ENCODE peak calls at places on chromosome 5, in ten cellular contexts. X is K562; L is CD4-positive, alpha-beta T cell; Q is HAP-1; T is SK-N-SH; Y is breast epithelium; V is ovary; I is aorta; M is body of pancreas; F is pancreas. C is an unnamed sample. For H3K9me3, the result is how much of the 10 kb centered on the place peaks cover.

GRCh38 chr5:10634056-10634455 is 70.2 kb downstream of the ANKRD33B start:
- DNase-seq in Y (no peak), V (no peak), L (no peak), I (no peak), F (no peak), T (no peak), Q (no peak), X (no peak), M (no peak), C (no peak)

GRCh38 chr5:16437974-16438373 is 27.6 kb downstream of the ZNF622 start:
- DNase-seq in Q (no peak), T (no peak), M (no peak), I (no peak), L (no peak), X (no peak), Y (no peak), F (no peak), V (no peak), C (no peak)

GRCh38 chr5:149153751-149154610 is 12.7 kb downstream of the ABLIM3 start:
- DNase-seq in X (no peak), M (peak), V (no peak), Q (no peak), T (no peak), L (no peak), Y (no peak), F (no peak), I (no peak), C (peak)

GRCh38 chr5:173963107-173963506 is 25.9 kb upstream of the C5orf47 start:
- DNase-seq in X (no peak), I (no peak), T (no peak), Y (peak), F (no peak), L (no peak), Q (no peak), M (no peak), V (no peak), C (peak)

GRCh38 chr5:177306674-177307543 is 3.3 kb downstream of the PRELID1 start:
- DNase-seq in Q (no peak), M (no peak), V (no peak), L (no peak), F (peak), I (peak), T (no peak), Y (peak), X (no peak), C (no peak)

GRCh38 chr5:39891376-39891775 is 466.6 kb upstream of the DAB2 start:
- DNase-seq in T (no peak), Y (no peak), L (no peak), F (no peak), V (no peak), M (no peak), I (no peak), X (no peak), Q (no peak), C (peak)

GRCh38 chr5:172410160-172410559 is 44.2 kb downstream of the SH3PXD2B start:
- DNase-seq in Y (no peak), F (no peak), I (no peak), X (no peak), L (no peak), M (no peak), Q (no peak), V (no peak), T (no peak), C (no peak)

GRCh38 chr5:5352675-5353074 is 69.8 kb upstream of the ICE1 start:
- DNase-seq in L (no peak), Y (no peak), X (no peak), Q (no peak), M (no peak), I (no peak), F (no peak), V (no peak), T (no peak), C (no peak)

GRCh38 chr5:94751456-94751855 is 133.0 kb downstream of the SLF1 start:
- DNase-seq in M (no peak), L (no peak), I (no peak), T (no peak), F (no peak), V (no peak), Q (peak), X (no peak), Y (no peak), C (no peak)

GRCh38 chr5:176373100-176373818 is 8.0 kb downstream of the ARL10 start:
- DNase-seq in L (no peak), M (no peak), I (no peak), T (no peak), Y (no peak), V (no peak), F (no peak), X (no peak), Q (no peak), C (no peak)

GRCh38 chr5:94932259-94932658 is 313.8 kb downstream of the SLF1 start:
- DNase-seq in L (no peak), I (no peak), M (no peak), Q (no peak), V (no peak), T (peak), F (no peak), Y (no peak), X (no peak), C (no peak)

GRCh38 chr5:180640765-180641565 is 8.4 kb downstream of the FLT4 start:
- DNase-seq in X (no peak), Y (no peak), M (no peak), T (peak), I (peak), V (no peak), F (no peak), Q (peak), L (no peak), C (no peak)

GRCh38 chr5:159178978-159179377 is 30.4 kb downstream of the RNF145 start:
- DNase-seq in M (peak), V (no peak), I (no peak), T (no peak), L (no peak), Q (no peak), Y (no peak), F (no peak), X (peak), C (peak)

GRCh38 chr5:2721739-2722138 is 29.7 kb downstream of the IRX2 start:
- DNase-seq in X (no peak), I (peak), V (no peak), Q (no peak), M (no peak), T (no peak), Y (no peak), L (no peak), F (no peak), C (no peak)

GRCh38 chr5:54792611-54793404 is 192.6 kb downstream of the ESM1 start:
- DNase-seq in I (peak), L (no peak), M (no peak), V (no peak), Q (no peak), T (no peak), F (no peak), Y (peak), X (no peak), C (peak)

GRCh38 chr5:41754857-41755256 is 115.4 kb downstream of the OXCT1 start:
- DNase-seq in V (no peak), L (no peak), X (no peak), Q (no peak), M (no peak), T (no peak), Y (no peak), F (no peak), I (no peak), C (no peak)

GRCh38 chr5:6775595-6775994 is 62.4 kb downstream of the TENT4A start:
- DNase-seq in Y (no peak), I (no peak), F (no peak), V (no peak), L (no peak), X (no peak), T (no peak), Q (no peak), M (no peak), C (no peak)

GRCh38 chr5:115329475-115329874 is 33.0 kb upstream of the CCDC112 start:
- DNase-seq in M (no peak), T (no peak), X (no peak), F (no peak), Q (peak), I (no peak), L (no peak), V (no peak), Y (no peak), C (no peak)

GRCh38 chr5:95878417-95879323 is 56.1 kb upstream of the GLRX start:
- DNase-seq in F (no peak), T (no peak), Y (no peak), L (no peak), M (no peak), I (no peak), V (no peak), X (no peak), Q (no peak), C (no peak)

GRCh38 chr5:36646507-36647023 is 40.2 kb downstream of the SLC1A3 start:
- DNase-seq in L (no peak), Q (no peak), T (no peak), Y (no peak), M (no peak), X (no peak), F (no peak), V (no peak), I (no peak), C (no peak)

GRCh38 chr5:168118042-168118668 is 173.3 kb upstream of the WWC1 start:
- DNase-seq in X (no peak), L (no peak), V (no peak), Y (no peak), T (no peak), I (no peak), M (no peak), F (no peak), Q (peak), C (no peak)

GRCh38 chr5:120682851-120683250 is 218.8 kb downstream of the PRR16 start:
- DNase-seq in L (no peak), V (no peak), Y (no peak), X (no peak), F (no peak), M (no peak), Q (no peak), I (no peak), T (no peak), C (no peak)

GRCh38 chr5:58683567-58683966 is 100.7 kb downstream of the RAB3C start:
- DNase-seq in M (no peak), F (no peak), L (no peak), V (no peak), T (no peak), X (no peak), Q (no peak), Y (no peak), I (no peak), C (no peak)

GRCh38 chr5:150022163-150022540 is 21.6 kb downstream of the HMGXB3 start:
- DNase-seq in X (no peak), I (no peak), T (no peak), F (no peak), Y (no peak), M (no peak), Q (no peak), V (no peak), L (no peak), C (peak)

GRCh38 chr5:90191352-90192045 is 218.1 kb downstream of the CETN3 start:
- DNase-seq in T (peak), Y (no peak), V (no peak), Q (no peak), M (no peak), I (no peak), L (no peak), F (no peak), X (no peak), C (no peak)

GRCh38 chr5:132498152-132498551 is 7.6 kb upstream of the IRF1 start:
- DNase-seq in Q (no peak), X (no peak), M (peak), F (peak), I (peak), L (no peak), V (no peak), T (peak), Y (peak), C (peak)

GRCh38 chr5:154194348-154195329 is 4.1 kb downstream of the GALNT10 start:
- DNase-seq in L (no peak), F (no peak), T (no peak), Q (no peak), Y (peak), V (no peak), I (no peak), M (no peak), X (no peak), C (peak)

GRCh38 chr5:79666758-79667157 is 22.9 kb upstream of the CMYA5 start:
- DNase-seq in X (no peak), L (no peak), Q (no peak), F (no peak), M (no peak), I (no peak), T (no peak), V (no peak), Y (no peak), C (no peak)

GRCh38 chr5:15717002-15717401 is 217.0 kb downstream of the FBXL7 start:
- DNase-seq in F (no peak), Y (no peak), Q (no peak), X (no peak), M (no peak), I (no peak), V (no peak), T (no peak), L (no peak), C (peak)

GRCh38 chr5:124289641-124290201 is 456.7 kb downstream of the ZNF608 start:
- DNase-seq in L (no peak), F (peak), V (no peak), Q (peak), Y (peak), I (no peak), X (no peak), T (no peak), M (peak), C (no peak)

GRCh38 chr5:125326114-125326513 is 579.7 kb upstream of the ZNF608 start:
- DNase-seq in Y (no peak), M (peak), V (no peak), I (no peak), T (peak), X (no peak), L (no peak), F (peak), Q (peak), C (peak)

GRCh38 chr5:14208071-14209021 is 65.2 kb downstream of the TRIO start:
- DNase-seq in F (no peak), Q (no peak), V (no peak), I (no peak), T (no peak), L (no peak), M (no peak), X (no peak), Y (no peak), C (peak)

GRCh38 chr5:119328753-119329602 is 26.8 kb upstream of the TNFAIP8 start:
- DNase-seq in X (no peak), I (no peak), Q (no peak), V (no peak), M (no peak), Y (no peak), L (peak), F (no peak), T (no peak), C (peak)

GRCh38 chr5:129110742-129111141 is 16.2 kb downstream of the ISOC1 start:
- DNase-seq in L (no peak), V (no peak), I (no peak), M (no peak), X (no peak), T (no peak), F (no peak), Y (no peak), Q (no peak), C (no peak)

GRCh38 chr5:159504106-159504856 is 174.0 kb upstream of the IL12B start:
- DNase-seq in X (no peak), Y (no peak), Q (no peak), T (no peak), V (no peak), I (no peak), M (no peak), F (no peak), L (no peak), C (no peak)

GRCh38 chr5:74630387-74631087 is 10.0 kb downstream of the ENC1 start:
- DNase-seq in Q (peak), F (no peak), L (peak), X (no peak), V (no peak), Y (no peak), I (no peak), M (no peak), T (no peak), C (peak)

GRCh38 chr5:155886311-155887031 is 440.5 kb upstream of the SGCD start:
- DNase-seq in I (no peak), X (no peak), L (no peak), T (no peak), Y (no peak), Q (no peak), M (no peak), V (no peak), F (no peak), C (peak)

GRCh38 chr5:83715316-83716060 is 5.2 kb downstream of the HAPLN1 start:
- DNase-seq in Y (no peak), L (no peak), X (no peak), Q (no peak), F (no peak), M (no peak), V (no peak), I (no peak), T (no peak), C (no peak)

GRCh38 chr5:179079165-179079987 is 19.2 kb downstream of the ZNF354C start:
- DNase-seq in F (no peak), Q (no peak), T (no peak), M (no peak), I (no peak), X (no peak), Y (no peak), V (no peak), L (no peak), C (no peak)

GRCh38 chr5:179080724-179081123 is 20.6 kb downstream of the ZNF354C start:
- DNase-seq in L (no peak), Q (no peak), M (no peak), V (no peak), F (no peak), T (no peak), Y (no peak), X (no peak), I (no peak), C (no peak)
- H3K9me3 ChIP-seq in L (half or more), Q (under half), M (half or more), V (under half), F (under half), T (under half), Y (half or more), X (under half), I (under half), C (half or more)

DNA sequence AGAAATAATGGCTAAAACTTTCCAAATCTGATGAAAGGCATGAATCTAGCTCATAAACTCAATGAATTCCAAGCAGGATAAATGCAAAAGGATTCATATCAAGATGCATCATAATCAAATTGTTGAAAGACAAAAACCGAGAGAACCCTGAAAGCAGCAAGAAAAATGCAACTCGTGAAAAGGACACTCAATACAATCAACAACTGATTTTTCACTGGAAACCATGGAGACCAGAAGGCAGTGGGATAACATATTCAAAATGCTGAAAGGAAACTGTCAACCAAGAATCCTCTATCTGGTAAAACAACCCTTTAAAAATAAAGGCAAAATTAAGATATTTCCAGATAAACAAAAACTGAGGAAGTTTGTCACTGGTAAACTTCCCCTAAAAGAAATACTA is 9.5 kb downstream of the FBXL17 start:
- DNase-seq in T (no peak), M (no peak), X (no peak), L (no peak), V (no peak), F (no peak), I (no peak), Q (no peak), Y (no peak), C (no peak)
- H3K9me3 ChIP-seq in T (under half), M (under half), X (under half), L (under half), V (under half), F (under half), I (under half), Q (under half), Y (under half), C (under half)

DNA sequence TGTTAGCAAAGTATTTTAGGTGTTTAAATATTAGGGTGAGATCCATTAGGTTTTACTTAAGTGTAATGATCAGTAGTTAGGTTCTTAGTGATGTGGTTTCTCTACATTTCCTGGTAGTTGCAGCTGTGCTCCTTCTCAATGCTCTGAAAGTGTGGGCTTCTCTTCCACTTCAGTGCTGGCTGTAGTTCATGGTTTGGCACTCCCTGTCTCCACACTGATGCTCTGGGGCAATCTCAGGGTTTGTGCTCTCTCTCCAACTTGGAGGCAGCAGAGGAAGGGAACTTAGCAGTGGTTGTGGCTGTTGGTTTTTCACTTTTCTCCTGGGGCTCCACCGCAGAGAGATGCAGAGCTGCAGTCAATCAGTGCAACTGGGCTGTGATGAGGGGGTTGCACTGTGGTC is 507.5 kb downstream of the TMEM232 start:
- DNase-seq in M (no peak), X (no peak), I (no peak), Q (no peak), Y (no peak), T (no peak), V (no peak), L (no peak), F (no peak), C (no peak)
- H3K9me3 ChIP-seq in M (under half), X (under half), I (under half), Q (under half), Y (under half), T (under half), V (under half), L (under half), F (under half), C (under half)

DNA sequence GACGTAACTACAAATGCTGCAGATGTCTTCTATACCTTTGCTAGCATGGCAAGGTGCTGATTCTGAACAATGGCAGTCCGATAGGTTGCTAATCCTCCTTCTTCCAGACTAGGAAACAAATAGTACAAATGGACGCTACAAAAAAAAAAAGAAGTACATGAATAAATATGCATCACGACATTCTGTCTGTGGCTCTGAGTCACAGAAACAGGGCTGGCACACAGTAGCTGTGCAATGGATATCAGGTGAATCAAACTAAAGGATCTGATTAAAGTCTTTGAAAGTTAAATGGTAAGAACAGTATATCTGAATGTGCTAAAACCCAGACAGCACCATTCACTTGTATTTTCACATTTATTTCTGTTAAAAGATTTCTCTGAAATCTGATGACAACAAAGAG is 96.2 kb downstream of the DROSHA start:
- DNase-seq in M (no peak), F (no peak), T (no peak), V (no peak), Q (no peak), X (no peak), Y (no peak), I (no peak), L (no peak), C (no peak)
- H3K9me3 ChIP-seq in M (under half), F (under half), T (under half), V (under half), Q (under half), X (under half), Y (under half), I (under half), L (under half), C (under half)

DNA sequence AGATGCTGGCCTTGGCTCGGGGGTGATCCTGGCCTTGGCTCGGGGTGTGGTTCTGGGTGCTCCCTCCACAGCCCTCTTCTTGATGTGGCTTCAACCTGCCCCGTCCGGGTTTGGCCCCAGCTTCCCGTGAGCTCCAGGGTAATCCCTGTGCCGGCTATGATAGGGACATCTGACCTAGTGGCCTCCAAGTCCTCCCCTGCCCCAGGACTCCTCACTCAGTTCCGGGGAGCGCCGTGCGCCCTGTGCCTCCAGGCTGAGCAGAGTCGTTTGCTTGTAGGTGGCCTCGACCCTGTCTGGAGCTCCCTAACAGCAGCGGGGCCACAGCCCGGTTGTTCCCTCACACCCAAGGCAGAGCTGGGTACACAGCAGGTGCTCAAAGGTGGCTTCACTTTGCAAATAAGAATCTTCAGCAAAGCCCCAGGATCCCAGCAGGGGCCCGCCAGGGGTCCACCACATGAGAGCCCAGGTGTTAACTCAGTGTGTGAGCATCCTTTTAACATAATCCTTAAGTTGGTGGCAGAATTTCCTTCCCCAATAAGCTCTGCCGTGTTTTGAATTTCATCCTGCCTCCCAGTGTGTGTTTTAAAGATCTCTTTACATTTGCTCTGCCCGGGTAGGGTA is 32.3 kb upstream of the CEP72 start:
- DNase-seq in V (no peak), I (no peak), Q (no peak), L (no peak), T (no peak), M (no peak), Y (no peak), X (no peak), F (no peak), C (no peak)
- H3K9me3 ChIP-seq in V (under half), I (under half), Q (under half), L (under half), T (under half), M (under half), Y (under half), X (under half), F (under half), C (under half)

GRCh38 chr5:99866740-99867139 is 668.4 kb upstream of the FAM174A start:
- DNase-seq in L (no peak), Q (no peak), V (no peak), M (no peak), I (no peak), T (no peak), X (no peak), F (no peak), Y (no peak), C (no peak)

GRCh38 chr5:99865159-99865558 is 670.0 kb upstream of the FAM174A start:
- DNase-seq in Y (no peak), T (no peak), V (no peak), X (no peak), Q (no peak), L (no peak), I (no peak), M (no peak), F (no peak), C (no peak)
- H3K9me3 ChIP-seq in Y (under half), T (under half), V (under half), X (under half), Q (under half), L (under half), I (under half), M (under half), F (under half), C (under half)

C was measured in MG63.